ENCODE peak calls at places on chromosomes 4 and X, in six cellular contexts. L is fibroblast of lung, I is cardiac fibroblast, S is GM23248, A is cardiac muscle cell, B is AG09309. Z is an unnamed sample.

GRCh38 chr4:24624381-24624780 is 40.0 kb upstream of the DHX15 start:
- DNase-seq in A (no peak), L (no peak), B (no peak), S (no peak), I (no peak), Z (no peak)

GRCh38 chr4:3836802-3837601 is 70.8 kb downstream of the ADRA2C start:
- DNase-seq in S (peak), B (no peak), I (no peak), A (no peak), L (no peak), Z (no peak)

GRCh38 chr4:141458501-141458900 is 177.9 kb upstream of the IL15 start:
- DNase-seq in A (no peak), B (no peak), L (peak), I (peak), S (peak), Z (no peak)

GRCh38 chr4:7805533-7806079 is 134.1 kb downstream of the AFAP1 start:
- DNase-seq in B (peak), S (peak), L (peak), I (peak), A (peak), Z (no peak)

GRCh38 chr4:20520901-20521300 is 179.4 kb upstream of the PACRGL start:
- DNase-seq in S (peak), L (peak), A (peak), I (peak), B (no peak), Z (no peak)

GRCh38 chr4:1061747-1062146 is 50.3 kb downstream of the FGFRL1 start:
- DNase-seq in L (no peak), B (no peak), I (no peak), A (no peak), S (no peak), Z (no peak)

GRCh38 chr4:128823025-128823661 is 13.6 kb downstream of the JADE1 start:
- DNase-seq in A (peak), S (peak), I (peak), L (peak), B (peak), Z (no peak)

GRCh38 chr4:153223935-153224334 is 19.7 kb downstream of the TRIM2 start:
- DNase-seq in S (peak), L (peak), B (no peak), I (no peak), A (no peak), Z (no peak)

GRCh38 chr4:124483043-124483906 is 229.3 kb downstream of the ANKRD50 start:
- DNase-seq in I (peak), S (no peak), A (peak), B (no peak), L (peak), Z (no peak)

GRCh38 chrX:44244008-44244407 is 99.5 kb downstream of the EFHC2 start:
- DNase-seq in L (peak), B (peak), I (peak), S (peak), A (peak), Z (no peak)

GRCh38 chrX:44693255-44693654 is 150.6 kb upstream of the DUSP21 start:
- DNase-seq in A (no peak), B (no peak), I (no peak), S (no peak), L (no peak), Z (no peak)

DNA sequence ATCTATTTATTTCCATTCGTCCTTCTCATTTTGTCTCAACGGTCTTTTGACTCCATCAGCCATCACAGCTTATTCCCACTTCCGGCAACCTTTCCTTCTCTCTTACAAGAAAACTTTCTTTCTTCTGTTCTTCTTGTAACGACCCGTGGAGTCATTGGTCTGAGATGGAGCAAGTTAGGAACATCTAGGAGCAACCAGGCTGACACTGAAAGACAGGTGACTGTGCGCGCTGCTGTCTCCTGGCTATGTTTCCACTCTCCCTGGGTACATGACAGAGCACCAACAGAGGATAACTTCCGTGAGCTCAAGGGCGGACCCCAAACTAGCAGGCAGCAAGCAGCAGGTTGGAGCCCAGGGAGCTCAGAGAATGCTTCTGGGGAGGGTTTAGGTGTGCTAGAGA is 2.5 kb downstream of the FGF5 start:
- DNase-seq in I (no peak), B (no peak), L (peak), S (peak), A (no peak), Z (no peak)
- H3K4me3 ChIP-seq in I (no peak), B (peak), L (peak), S (peak), A (no peak), Z (no peak)

GRCh38 chrX:40004916-40005289 is 92.9 kb downstream of the BCOR start:
- DNase-seq in S (no peak), B (no peak), A (no peak), I (no peak), L (no peak), Z (no peak)
- H3K4me3 ChIP-seq in S (no peak), B (no peak), A (no peak), I (no peak), L (no peak), Z (no peak)

GRCh38 chrX:153706799-153707198 is 17.4 kb downstream of the BCAP31 start:
- DNase-seq in I (no peak), B (no peak), S (no peak), A (no peak), L (no peak), Z (no peak)
- H3K4me3 ChIP-seq in I (no peak), B (no peak), S (no peak), A (no peak), L (no peak), Z (no peak)

GRCh38 chrX:51440365-51440764 is 56.0 kb downstream of the NUDT11 start:
- DNase-seq in B (no peak), A (no peak), L (no peak), I (no peak), S (no peak), Z (no peak)
- H3K4me3 ChIP-seq in B (no peak), A (no peak), L (no peak), I (no peak), S (no peak), Z (no peak)

DNA sequence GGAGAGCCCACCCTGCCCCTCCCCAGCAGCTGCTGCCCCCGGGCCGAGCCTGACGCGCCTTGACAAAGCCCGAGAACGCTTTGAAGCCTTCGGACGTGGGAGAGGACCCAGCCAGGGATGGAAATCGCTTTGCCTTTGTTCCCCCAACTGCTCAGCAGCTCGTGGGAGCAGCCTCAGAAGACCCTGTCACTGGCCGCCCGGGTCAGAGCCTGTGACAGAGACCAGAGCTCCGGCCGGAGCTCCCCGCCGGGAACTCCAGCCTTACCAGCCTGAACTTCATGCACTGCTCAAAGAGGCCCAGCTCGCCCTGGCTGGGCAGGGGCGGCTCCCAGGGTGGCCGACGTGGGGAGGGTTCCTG is 2.6 kb upstream of the SLC6A8 start:
- DNase-seq in B (no peak), S (no peak), A (no peak), L (no peak), I (no peak), Z (no peak)
- H3K4me3 ChIP-seq in B (no peak), S (no peak), A (no peak), L (no peak), I (no peak), Z (no peak)

DNA sequence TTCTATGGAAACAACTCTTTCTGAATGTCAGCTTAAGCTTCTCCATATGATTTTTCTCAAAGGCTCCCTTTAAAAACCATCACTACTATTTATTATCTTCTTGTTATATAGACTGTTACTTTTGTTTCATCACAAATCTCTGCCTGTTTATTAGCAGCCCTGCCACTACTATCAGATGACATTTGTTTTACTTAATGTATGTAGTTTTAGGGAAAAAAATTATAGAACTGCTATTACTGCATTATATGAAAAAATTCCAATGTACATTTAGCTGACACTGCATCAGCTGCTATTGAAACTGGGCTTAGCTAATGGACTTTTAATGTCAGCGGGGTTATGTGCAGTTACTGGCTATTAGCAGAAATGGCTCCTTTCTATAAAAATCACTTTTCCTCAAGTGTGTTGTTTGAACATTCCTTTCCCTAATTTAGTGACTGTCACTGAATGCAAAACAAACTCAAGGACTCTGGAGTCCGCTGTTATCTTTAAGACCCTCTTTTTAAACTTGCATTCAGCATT is 10.7 kb downstream of the UNC5C start:
- DNase-seq in B (no peak), I (peak), L (no peak), A (no peak), S (no peak), Z (no peak)
- H3K4me3 ChIP-seq in B (no peak), I (no peak), L (peak), A (no peak), S (no peak), Z (no peak)

GRCh38 chrX:23907106-23907495 is 637 bp downstream of the APOO start:
- DNase-seq in I (no peak), B (no peak), S (no peak), A (no peak), L (no peak), Z (no peak)
- H3K4me3 ChIP-seq in I (peak), B (peak), S (peak), A (peak), L (peak), Z (peak)